ENCODE peak calls at places on chromosomes 1 and 21, in ten cellular contexts. C, K, P, W, U, B, R, D, M and S are unnamed samples.

GRCh38 chr1:168319691-168320090 is 39.0 kb downstream of the TBX19 start:
- DNase-seq in P (no peak), K (no peak), C (no peak), D (no peak), B (no peak), W (no peak), M (peak; percentile 59), R (no peak), U (no peak), S (no peak)

GRCh38 chr1:25700124-25700523 is 83.5 kb downstream of the MAN1C1 start:
- DNase-seq in C (no peak), D (no peak), B (peak; percentile 47), R (no peak), M (no peak), K (no peak), W (no peak), U (no peak), P (peak; percentile 40), S (peak; percentile 73)

GRCh38 chr1:3403388-3404179 is 50.9 kb upstream of the ARHGEF16 start:
- DNase-seq in D (no peak), U (no peak), C (peak; percentile 45), K (no peak), W (no peak), B (no peak), R (no peak), M (peak; percentile 74), P (no peak), S (no peak)

GRCh38 chr1:25642710-25643109 is 26.1 kb downstream of the MAN1C1 start:
- DNase-seq in C (no peak), M (no peak), U (no peak), R (no peak), W (no peak), B (peak; percentile 55), K (peak; percentile 77), P (no peak), D (no peak), S (no peak)

GRCh38 chr1:153099646-153100045 is 5.3 kb upstream of the SPRR2E start:
- DNase-seq in M (no peak), C (no peak), W (peak; percentile 26), B (no peak), P (no peak), K (no peak), R (no peak), U (no peak), D (no peak), S (no peak)

GRCh38 chr21:16194851-16195251 is 465.1 kb downstream of the USP25 start:
- DNase-seq in D (peak; percentile 54), B (no peak), M (no peak), P (no peak), K (no peak), W (no peak), R (no peak), C (no peak), U (no peak), S (no peak)

GRCh38 chr21:17270234-17270633 is 242.6 kb upstream of the CXADR start:
- DNase-seq in C (peak; percentile 59), D (peak; percentile 35), W (no peak), K (no peak), R (no peak), M (no peak), B (no peak), P (peak; percentile 32), U (no peak), S (peak; percentile 24)

GRCh38 chr1:169610110-169610509 is 19.8 kb downstream of the SELP start:
- DNase-seq in D (no peak), R (no peak), W (no peak), C (no peak), K (no peak), B (no peak), U (no peak), P (no peak), M (no peak), S (no peak)

GRCh38 chr21:46538851-46539666 is 65.8 kb downstream of the S100B start:
- DNase-seq in P (no peak), K (no peak), D (no peak), B (no peak), R (peak; percentile 57), U (no peak), C (no peak), M (no peak), W (no peak), S (no peak)

GRCh38 chr1:20381961-20382360 is 91.3 kb downstream of the VWA5B1 start:
- DNase-seq in D (no peak), W (no peak), K (no peak), M (no peak), B (no peak), U (no peak), P (no peak), R (no peak), C (no peak), S (no peak)

GRCh38 chr1:213066363-213066762 is 15.3 kb downstream of the RPS6KC1 start:
- DNase-seq in R (no peak), U (no peak), D (no peak), W (no peak), C (no peak), B (no peak), K (no peak), P (no peak), M (no peak), S (no peak)

GRCh38 chr1:47804127-47804526 is 193.1 kb downstream of the TRABD2B start:
- DNase-seq in C (peak; percentile 81), D (no peak), R (no peak), M (no peak), K (no peak), U (no peak), B (no peak), W (no peak), P (no peak), S (no peak)

GRCh38 chr1:10709646-10710045 is 86.8 kb downstream of the CASZ1 start:
- DNase-seq in M (no peak), B (no peak), C (no peak), U (no peak), D (no peak), W (no peak), K (no peak), R (no peak), P (no peak), S (no peak)

GRCh38 chr21:36097427-36098230 is 27.8 kb downstream of the CBR1 start:
- DNase-seq in W (no peak), U (no peak), R (no peak), C (no peak), B (no peak), K (no peak), D (peak; percentile 93), M (no peak), P (peak; percentile 25), S (peak; percentile 23)

GRCh38 chr1:115251856-115252255 is 86.2 kb downstream of the NGF start:
- DNase-seq in P (peak; percentile 87), M (no peak), B (no peak), K (no peak), R (no peak), U (peak; percentile 87), W (no peak), D (peak; percentile 81), C (peak; percentile 63), S (no peak)

GRCh38 chr1:228986093-228986904 is 251.0 kb downstream of the RHOU start:
- DNase-seq in D (no peak), K (no peak), C (peak; percentile 30), R (peak; percentile 65), M (no peak), B (peak; percentile 47), W (no peak), U (no peak), P (no peak), S (peak; percentile 86)

GRCh38 chr1:171583581-171584194 is 38.4 kb upstream of the MYOCOS start:
- DNase-seq in C (no peak), U (no peak), R (no peak), D (no peak), K (no peak), W (no peak), B (no peak), M (no peak), P (no peak), S (no peak)

GRCh38 chr1:65449214-65449823 is 28.9 kb downstream of the LEPR start:
- DNase-seq in K (no peak), M (peak; percentile 60), W (peak; percentile 12), R (no peak), C (no peak), B (no peak), P (no peak), D (no peak), U (no peak), S (no peak)

GRCh38 chr1:151312439-151313225 is 14.6 kb downstream of the PI4KB start:
- DNase-seq in U (no peak), D (no peak), P (no peak), K (no peak), C (no peak), M (no peak), B (no peak), R (no peak), W (no peak), S (no peak)